ENCODE peak calls at places on chromosomes 1 and 21, in five cellular contexts. One of them, this sample, is unnamed.

GRCh38 chr1:2471587-2472001 is 4.5 kb upstream of the PLCH2 start:
- DNase-seq in foreskin keratinocyte: no peak
- DNase-seq in T-cell: no peak
- DNase-seq in GM10248: no peak
- DNase-seq in HuH-7.5: no peak
- DNase-seq in this sample: no peak

GRCh38 chr21:45528981-45529784 is 13.1 kb downstream of the SLC19A1 start:
- DNase-seq in HuH-7.5: no peak
- DNase-seq in T-cell: no peak
- DNase-seq in GM10248: no peak
- DNase-seq in foreskin keratinocyte: no peak
- DNase-seq in this sample: no peak

GRCh38 chr1:207754942-207755689 is 3.3 kb downstream of the CD46 start:
- DNase-seq in GM10248: no peak
- DNase-seq in T-cell: no peak
- DNase-seq in foreskin keratinocyte: no peak
- DNase-seq in HuH-7.5: no peak
- DNase-seq in this sample: no peak

GRCh38 chr1:100428160-100428559 is 75.9 kb downstream of the CDC14A start:
- DNase-seq in foreskin keratinocyte: no peak
- DNase-seq in T-cell: no peak
- DNase-seq in HuH-7.5: no peak
- DNase-seq in GM10248: no peak
- DNase-seq in this sample: no peak

GRCh38 chr1:11187936-11188335 is 1.2 kb upstream of the ANGPTL7 start:
- DNase-seq in GM10248: no peak
- DNase-seq in HuH-7.5: no peak
- DNase-seq in T-cell: no peak
- DNase-seq in foreskin keratinocyte: no peak
- DNase-seq in this sample: no peak

GRCh38 chr1:225735252-225736149 is 42.1 kb upstream of the SRP9 start:
- DNase-seq in T-cell: no peak
- DNase-seq in GM10248: no peak
- DNase-seq in HuH-7.5: peak
- DNase-seq in foreskin keratinocyte: peak
- DNase-seq in this sample: no peak

GRCh38 chr1:36207339-36207738 is 16.9 kb upstream of the THRAP3 start:
- DNase-seq in GM10248: peak
- DNase-seq in foreskin keratinocyte: no peak
- DNase-seq in HuH-7.5: no peak
- DNase-seq in T-cell: no peak
- DNase-seq in this sample: no peak

GRCh38 chr1:4730078-4730477 is 75.7 kb downstream of the AJAP1 start:
- DNase-seq in GM10248: no peak
- DNase-seq in foreskin keratinocyte: no peak
- DNase-seq in HuH-7.5: no peak
- DNase-seq in T-cell: no peak
- DNase-seq in this sample: no peak

GRCh38 chr1:23343246-23344110 is 606 bp downstream of the HNRNPR start:
- DNase-seq in GM10248: no peak
- DNase-seq in HuH-7.5: no peak
- DNase-seq in foreskin keratinocyte: peak
- DNase-seq in T-cell: no peak
- DNase-seq in this sample: peak

GRCh38 chr1:156114919-156115513 is 505 bp downstream of the LMNA start:
- DNase-seq in T-cell: no peak
- DNase-seq in foreskin keratinocyte: no peak
- DNase-seq in GM10248: peak
- DNase-seq in HuH-7.5: peak
- DNase-seq in this sample: no peak

GRCh38 chr1:15005116-15005515 is 148.4 kb upstream of the TMEM51 start:
- DNase-seq in HuH-7.5: no peak
- DNase-seq in T-cell: no peak
- DNase-seq in foreskin keratinocyte: no peak
- DNase-seq in GM10248: no peak
- DNase-seq in this sample: no peak

GRCh38 chr1:167938083-167938482 is 1.2 kb upstream of the MPC2 start:
- DNase-seq in foreskin keratinocyte: peak
- DNase-seq in HuH-7.5: no peak
- DNase-seq in T-cell: no peak
- DNase-seq in GM10248: no peak
- DNase-seq in this sample: no peak

GRCh38 chr1:238895911-238896310 is 490.5 kb upstream of the CHRM3 start:
- DNase-seq in T-cell: no peak
- DNase-seq in GM10248: no peak
- DNase-seq in HuH-7.5: no peak
- DNase-seq in foreskin keratinocyte: peak
- DNase-seq in this sample: no peak

GRCh38 chr21:40504825-40505224 is 342.1 kb downstream of the DSCAM start:
- DNase-seq in T-cell: no peak
- DNase-seq in GM10248: no peak
- DNase-seq in foreskin keratinocyte: no peak
- DNase-seq in HuH-7.5: no peak
- DNase-seq in this sample: no peak

GRCh38 chr1:27335506-27336422 is 6.1 kb upstream of the SYTL1 start:
- DNase-seq in GM10248: no peak
- DNase-seq in T-cell: no peak
- DNase-seq in HuH-7.5: no peak
- DNase-seq in foreskin keratinocyte: no peak
- DNase-seq in this sample: no peak

GRCh38 chr1:228023294-228023639 is 16.5 kb downstream of the WNT3A start:
- DNase-seq in T-cell: no peak
- DNase-seq in HuH-7.5: no peak
- DNase-seq in GM10248: no peak
- DNase-seq in foreskin keratinocyte: no peak
- DNase-seq in this sample: no peak

GRCh38 chr1:87154351-87154750 is 174.3 kb upstream of the LMO4 start:
- DNase-seq in HuH-7.5: no peak
- DNase-seq in T-cell: no peak
- DNase-seq in GM10248: no peak
- DNase-seq in foreskin keratinocyte: no peak
- DNase-seq in this sample: no peak

GRCh38 chr1:112791723-112792104 is 76.6 kb upstream of the PPM1J start:
- DNase-seq in HuH-7.5: no peak
- DNase-seq in T-cell: no peak
- DNase-seq in foreskin keratinocyte: no peak
- DNase-seq in GM10248: no peak
- DNase-seq in this sample: no peak

GRCh38 chr1:93728480-93729131 is 47.0 kb upstream of the BCAR3 start:
- DNase-seq in foreskin keratinocyte: no peak
- DNase-seq in HuH-7.5: no peak
- DNase-seq in T-cell: no peak
- DNase-seq in GM10248: no peak
- DNase-seq in this sample: no peak

GRCh38 chr1:30638811-30639210 is 84.6 kb downstream of the MATN1 start:
- DNase-seq in GM10248: no peak
- DNase-seq in T-cell: no peak
- DNase-seq in HuH-7.5: no peak
- DNase-seq in foreskin keratinocyte: no peak
- DNase-seq in this sample: no peak

GRCh38 chr1:154729598-154729997 is 121.6 kb upstream of the ADAR start:
- DNase-seq in GM10248: no peak
- DNase-seq in HuH-7.5: no peak
- DNase-seq in foreskin keratinocyte: no peak
- DNase-seq in T-cell: no peak
- DNase-seq in this sample: no peak

GRCh38 chr1:53241828-53242227 is 3.5 kb upstream of the MAGOH start:
- DNase-seq in HuH-7.5: no peak
- DNase-seq in GM10248: no peak
- DNase-seq in T-cell: no peak
- DNase-seq in foreskin keratinocyte: no peak
- DNase-seq in this sample: no peak

GRCh38 chr1:225838793-225839192 is 28.9 kb downstream of the EPHX1 start:
- DNase-seq in T-cell: no peak
- DNase-seq in HuH-7.5: no peak
- DNase-seq in GM10248: no peak
- DNase-seq in foreskin keratinocyte: no peak
- DNase-seq in this sample: no peak

GRCh38 chr1:152858062-152858461 is 1.7 kb upstream of the LCE7A start:
- DNase-seq in HuH-7.5: no peak
- DNase-seq in GM10248: no peak
- DNase-seq in T-cell: no peak
- DNase-seq in foreskin keratinocyte: peak
- DNase-seq in this sample: no peak

GRCh38 chr21:15743593-15743992 is 13.8 kb downstream of the USP25 start:
- DNase-seq in T-cell: no peak
- DNase-seq in HuH-7.5: no peak
- DNase-seq in GM10248: no peak
- DNase-seq in foreskin keratinocyte: peak
- DNase-seq in this sample: no peak